ENCODE peak calls at places on chromosomes 5 and 9, in nine cellular contexts. T, E, P, M, S, C, V, J and Y are unnamed samples.

GRCh38 chr5:96431376-96432244 is 1.4 kb downstream of the PCSK1 start:
- DNase-seq in E (no peak), T (no peak), M (peak; percentile 30), C (peak; percentile 64), S (no peak), V (no peak), J (no peak), P (peak; percentile 37), Y (peak; percentile 62)

GRCh38 chr5:125151150-125151932 is 404.9 kb upstream of the ZNF608 start:
- DNase-seq in M (no peak), P (no peak), C (no peak), S (no peak), J (no peak), E (no peak), T (no peak), V (no peak), Y (no peak)

GRCh38 chr5:66967102-66967501 is 229.5 kb downstream of the CD180 start:
- DNase-seq in E (no peak), M (peak; percentile 32), V (no peak), P (no peak), C (no peak), J (no peak), T (no peak), S (no peak), Y (no peak)

GRCh38 chr5:45507174-45507573 is 189.0 kb downstream of the HCN1 start:
- DNase-seq in S (no peak), C (peak; percentile 11), P (peak; percentile 57), V (peak; percentile 8), M (no peak), T (no peak), J (peak; percentile 10), E (no peak), Y (no peak)

GRCh38 chr9:94005272-94005901 is 50.2 kb upstream of the BARX1 start:
- DNase-seq in S (no peak), C (no peak), V (no peak), E (no peak), P (no peak), M (peak; percentile 83), T (no peak), J (peak; percentile 74), Y (no peak)

GRCh38 chr9:79682076-79682736 is 110.4 kb downstream of the TLE4 start:
- DNase-seq in P (no peak), V (peak; percentile 12), C (no peak), J (peak; percentile 60), M (peak; percentile 28), E (no peak), S (no peak), T (no peak), Y (no peak)

GRCh38 chr9:78236511-78236950 is 656 bp downstream of the CEP78 start:
- DNase-seq in J (no peak), T (no peak), P (no peak), C (peak; percentile 58), V (no peak), M (peak; percentile 24), E (no peak), S (no peak), Y (no peak)

GRCh38 chr9:94922691-94923107 is 196.2 kb downstream of the AOPEP start:
- DNase-seq in M (peak; percentile 75), P (no peak), C (no peak), E (no peak), S (no peak), V (no peak), J (no peak), T (no peak), Y (no peak)

GRCh38 chr9:91530829-91531228 is 107.2 kb upstream of the NFIL3 start:
- DNase-seq in P (no peak), J (no peak), T (no peak), C (no peak), E (no peak), S (no peak), M (peak; percentile 28), V (no peak), Y (no peak)

GRCh38 chr5:92907914-92908606 is 673.0 kb downstream of the NR2F1-AS1 start:
- DNase-seq in T (no peak), V (no peak), S (no peak), E (no peak), J (no peak), P (no peak), M (no peak), C (no peak), Y (no peak)

GRCh38 chr9:14813336-14814020 is 90.9 kb upstream of the CER1 start:
- DNase-seq in T (no peak), S (no peak), J (no peak), C (no peak), M (no peak), V (no peak), E (no peak), P (no peak), Y (no peak)

GRCh38 chr9:88923653-88924284 is 67.5 kb upstream of the S1PR3 start:
- DNase-seq in V (no peak), E (no peak), P (no peak), T (peak; percentile 67), S (no peak), C (no peak), J (no peak), M (no peak), Y (no peak)

GRCh38 chr5:33381243-33381642 is 59.5 kb upstream of the TARS1 start:
- DNase-seq in S (no peak), M (peak; percentile 88), E (no peak), C (no peak), J (no peak), P (no peak), T (no peak), V (no peak), Y (no peak)

GRCh38 chr9:87227456-87227855 is 270.2 kb upstream of the DAPK1 start:
- DNase-seq in M (no peak), T (no peak), C (no peak), E (no peak), S (no peak), V (no peak), P (no peak), J (no peak), Y (no peak)

GRCh38 chr5:55071413-55071812 is 31.0 kb upstream of the GZMA start:
- DNase-seq in V (no peak), E (no peak), J (no peak), S (no peak), M (no peak), T (no peak), C (peak; percentile 16), P (no peak), Y (no peak)

GRCh38 chr9:96379461-96379860 is 4.0 kb downstream of the SLC35D2 start:
- DNase-seq in M (no peak), T (no peak), E (no peak), V (no peak), C (no peak), J (no peak), S (no peak), P (no peak), Y (no peak)

GRCh38 chr9:96382175-96382574 is 1.3 kb downstream of the SLC35D2 start:
- DNase-seq in E (no peak), S (no peak), M (peak; percentile 33), J (no peak), V (no peak), T (no peak), C (no peak), P (no peak), Y (no peak)

GRCh38 chr9:96378187-96378586 is 5.3 kb downstream of the SLC35D2 start:
- DNase-seq in V (no peak), S (no peak), T (no peak), P (no peak), C (no peak), J (no peak), M (no peak), E (no peak), Y (no peak)

GRCh38 chr9:96381696-96382095 is 1.8 kb downstream of the SLC35D2 start:
- DNase-seq in M (no peak), T (no peak), S (no peak), E (no peak), P (no peak), C (no peak), J (no peak), V (no peak), Y (no peak)

GRCh38 chr9:96376926-96377874 is 6.3 kb downstream of the SLC35D2 start:
- DNase-seq in E (no peak), P (no peak), V (no peak), J (peak; percentile 39), T (peak; percentile 68), M (no peak), C (no peak), S (no peak), Y (peak; percentile 10)
- TF ChIP-seq CTCF in E (no peak), P (no peak), V (no peak), J (no peak), T (no peak), M (no peak), C (no peak), S (no peak), Y (no peak)

GRCh38 chr9:134225816-134226215 is 61.5 kb upstream of the RNU6ATAC start:
- DNase-seq in M (no peak), J (no peak), P (no peak), E (no peak), C (no peak), V (no peak), S (no peak), T (no peak), Y (no peak)
- TF ChIP-seq CTCF in M (no peak), J (no peak), P (no peak), E (no peak), C (no peak), V (no peak), S (no peak), T (no peak), Y (no peak)

DNA sequence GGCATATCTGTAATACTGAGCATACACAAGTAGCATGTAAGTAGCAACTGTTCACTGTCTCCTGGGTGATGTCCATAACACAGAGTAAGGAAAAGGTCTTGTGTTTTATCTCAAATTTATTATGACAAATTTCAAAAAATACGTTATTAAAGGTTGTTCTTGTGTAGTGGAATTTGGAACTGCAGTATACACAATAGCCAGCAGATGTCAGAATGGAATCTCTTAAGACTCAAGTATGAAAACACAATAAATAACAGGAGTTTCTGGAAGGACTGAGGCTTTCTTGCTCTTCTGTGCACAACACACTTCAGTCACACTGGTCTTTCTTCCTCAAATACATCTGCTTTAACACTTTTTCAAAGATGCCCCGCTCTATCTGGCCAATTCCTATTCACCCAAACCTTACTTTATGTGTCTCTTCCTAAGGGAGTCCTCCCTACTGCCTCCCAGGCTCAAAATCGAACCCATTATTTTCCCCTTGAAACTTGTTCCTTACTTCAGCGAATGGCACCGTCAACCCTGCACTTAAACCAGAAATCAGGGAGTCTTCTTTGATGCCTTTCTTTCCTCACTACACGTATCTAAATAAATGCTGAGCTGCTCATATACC is 6.5 kb upstream of the FBXO10 start:
- DNase-seq in S (no peak), J (peak; percentile 71), P (no peak), E (no peak), V (no peak), T (no peak), M (peak; percentile 79), C (peak; percentile 69), Y (no peak)
- TF ChIP-seq CTCF in S (peak; percentile 64), J (peak; percentile 77), P (peak; percentile 68), E (peak; percentile 68), V (peak; percentile 74), T (peak; percentile 61), M (peak; percentile 67), C (peak; percentile 76), Y (peak; percentile 49)

DNA sequence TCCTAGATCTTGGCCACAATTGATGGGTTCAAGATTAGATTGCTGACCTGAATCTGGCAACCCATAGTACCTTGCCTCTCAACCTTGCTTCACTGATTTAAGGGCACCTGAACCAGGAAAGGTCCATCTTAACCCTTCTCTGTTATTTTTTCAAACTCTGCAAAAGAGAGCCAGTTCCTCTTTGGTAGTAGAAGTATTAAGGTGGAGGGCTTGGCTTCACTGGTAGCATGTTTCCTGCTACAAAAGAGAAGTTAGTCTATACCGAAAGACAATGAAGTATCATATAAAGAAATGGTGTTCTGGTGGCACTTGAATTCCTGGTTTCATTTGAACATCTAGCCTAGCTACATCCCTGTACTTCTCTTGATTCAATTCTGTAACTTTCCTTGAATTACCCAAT is 8.5 kb downstream of the ALG2 start:
- DNase-seq in V (no peak), T (no peak), M (no peak), P (no peak), E (no peak), S (no peak), J (no peak), C (no peak), Y (no peak)
- TF ChIP-seq CTCF in V (no peak), T (no peak), M (no peak), P (no peak), E (no peak), S (no peak), J (no peak), C (no peak), Y (no peak)